ENCODE peak calls at places on chromosomes 11 and 22, in ten cellular contexts. One of them, this sample, is unnamed.
A peak's percentile ranks its signal among the peaks of the same experiment; 100 is the strongest.

GRCh38 chr11:116916872-116917271 is 79.5 kb upstream of the APOA1 start:
- DNase-seq in astrocyte of the spinal cord: no peak
- DNase-seq in CD14-positive monocyte: no peak
- DNase-seq in CD8-positive, alpha-beta T cell: no peak
- DNase-seq in neural progenitor cell: no peak
- DNase-seq in tibial artery: no peak
- DNase-seq in neural crest cell: no peak
- DNase-seq in adrenal gland: no peak
- DNase-seq in heart right ventricle: no peak
- DNase-seq in heart left ventricle: no peak
- DNase-seq in this sample: no peak

GRCh38 chr11:65856689-65857499 is 1.1 kb downstream of the CFL1 start:
- DNase-seq in heart right ventricle: peak; percentile 82
- DNase-seq in CD8-positive, alpha-beta T cell: peak; percentile 84
- DNase-seq in neural crest cell: peak; percentile 49
- DNase-seq in astrocyte of the spinal cord: peak; percentile 68
- DNase-seq in adrenal gland: peak; percentile 81
- DNase-seq in tibial artery: peak; percentile 92
- DNase-seq in neural progenitor cell: peak; percentile 82
- DNase-seq in heart left ventricle: peak; percentile 91
- DNase-seq in CD14-positive monocyte: peak; percentile 89
- DNase-seq in this sample: peak; percentile 82

GRCh38 chr22:49951986-49952896 is 8.3 kb upstream of the PIM3 start:
- DNase-seq in adrenal gland: no peak
- DNase-seq in neural crest cell: no peak
- DNase-seq in CD14-positive monocyte: no peak
- DNase-seq in neural progenitor cell: no peak
- DNase-seq in heart left ventricle: no peak
- DNase-seq in heart right ventricle: no peak
- DNase-seq in astrocyte of the spinal cord: peak; percentile 52
- DNase-seq in CD8-positive, alpha-beta T cell: no peak
- DNase-seq in tibial artery: no peak
- DNase-seq in this sample: no peak

GRCh38 chr11:1428762-1429316 is 39.1 kb downstream of the BRSK2 start:
- DNase-seq in tibial artery: no peak
- DNase-seq in neural crest cell: no peak
- DNase-seq in adrenal gland: no peak
- DNase-seq in heart left ventricle: no peak
- DNase-seq in heart right ventricle: no peak
- DNase-seq in astrocyte of the spinal cord: no peak
- DNase-seq in CD8-positive, alpha-beta T cell: no peak
- DNase-seq in CD14-positive monocyte: no peak
- DNase-seq in neural progenitor cell: no peak
- DNase-seq in this sample: no peak

GRCh38 chr11:28110839-28111235 is 2.6 kb downstream of the METTL15 start:
- DNase-seq in CD14-positive monocyte: no peak
- DNase-seq in heart right ventricle: no peak
- DNase-seq in neural progenitor cell: no peak
- DNase-seq in neural crest cell: no peak
- DNase-seq in astrocyte of the spinal cord: peak; percentile 47
- DNase-seq in CD8-positive, alpha-beta T cell: no peak
- DNase-seq in adrenal gland: no peak
- DNase-seq in tibial artery: no peak
- DNase-seq in heart left ventricle: no peak
- DNase-seq in this sample: no peak

GRCh38 chr11:124725719-124726105 is 14.0 kb upstream of the NRGN start:
- DNase-seq in neural progenitor cell: no peak
- DNase-seq in adrenal gland: no peak
- DNase-seq in astrocyte of the spinal cord: peak; percentile 54
- DNase-seq in CD14-positive monocyte: no peak
- DNase-seq in CD8-positive, alpha-beta T cell: no peak
- DNase-seq in tibial artery: no peak
- DNase-seq in heart left ventricle: no peak
- DNase-seq in heart right ventricle: no peak
- DNase-seq in neural crest cell: no peak
- DNase-seq in this sample: no peak

GRCh38 chr11:1384206-1384965 is 5.3 kb upstream of the BRSK2 start:
- DNase-seq in neural progenitor cell: no peak
- DNase-seq in neural crest cell: no peak
- DNase-seq in heart right ventricle: no peak
- DNase-seq in astrocyte of the spinal cord: no peak
- DNase-seq in CD8-positive, alpha-beta T cell: no peak
- DNase-seq in adrenal gland: no peak
- DNase-seq in CD14-positive monocyte: no peak
- DNase-seq in tibial artery: no peak
- DNase-seq in heart left ventricle: peak; percentile 23
- DNase-seq in this sample: no peak

GRCh38 chr11:2248242-2248641 is 22.1 kb downstream of the ASCL2 start:
- DNase-seq in heart left ventricle: peak; percentile 28
- DNase-seq in neural progenitor cell: no peak
- DNase-seq in CD14-positive monocyte: no peak
- DNase-seq in CD8-positive, alpha-beta T cell: no peak
- DNase-seq in heart right ventricle: no peak
- DNase-seq in neural crest cell: no peak
- DNase-seq in astrocyte of the spinal cord: no peak
- DNase-seq in adrenal gland: no peak
- DNase-seq in tibial artery: no peak
- DNase-seq in this sample: no peak

DNA sequence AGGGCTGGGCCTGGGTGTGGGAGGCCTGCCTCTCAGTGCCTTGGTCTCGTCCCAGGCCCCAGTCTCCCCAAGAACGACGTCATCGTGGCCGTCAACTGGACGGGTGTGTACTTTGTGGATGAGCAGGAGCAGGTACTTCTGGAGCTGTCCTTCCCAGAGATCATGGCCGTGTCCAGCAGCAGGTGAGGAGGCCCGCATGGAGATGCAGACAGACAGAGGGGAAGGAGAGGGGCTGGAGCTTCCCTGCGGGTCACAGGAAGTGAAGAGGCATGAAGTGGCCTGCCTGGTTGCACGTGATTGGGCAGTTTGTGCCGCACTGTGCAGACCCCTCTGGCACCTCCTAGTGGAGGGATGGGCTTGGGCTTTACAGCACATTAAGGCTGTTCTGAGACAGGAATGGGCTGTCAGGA is 70.4 kb downstream of the MYO7A start:
- DNase-seq in adrenal gland: peak; percentile 14
- DNase-seq in CD8-positive, alpha-beta T cell: no peak
- DNase-seq in neural progenitor cell: peak; percentile 62
- DNase-seq in tibial artery: peak; percentile 39
- DNase-seq in heart left ventricle: peak; percentile 34
- DNase-seq in CD14-positive monocyte: peak; percentile 42
- DNase-seq in astrocyte of the spinal cord: no peak
- DNase-seq in neural crest cell: peak; percentile 23
- DNase-seq in heart right ventricle: no peak
- DNase-seq in this sample: peak; percentile 58
- TF ChIP-seq CTCF in adrenal gland: no peak
- TF ChIP-seq CTCF in CD8-positive, alpha-beta T cell: no peak
- TF ChIP-seq CTCF in neural progenitor cell: peak; percentile 56
- TF ChIP-seq CTCF in tibial artery: no peak
- TF ChIP-seq CTCF in heart left ventricle: no peak
- TF ChIP-seq CTCF in CD14-positive monocyte: no peak
- TF ChIP-seq CTCF in astrocyte of the spinal cord: peak; percentile 44
- TF ChIP-seq CTCF in neural crest cell: peak; percentile 47
- TF ChIP-seq CTCF in heart right ventricle: no peak
- TF ChIP-seq CTCF in this sample: peak; percentile 39

GRCh38 chr11:69911310-69912160 is 92.3 kb upstream of the FGF3 start:
- DNase-seq in CD8-positive, alpha-beta T cell: no peak
- DNase-seq in astrocyte of the spinal cord: no peak
- DNase-seq in tibial artery: peak; percentile 64
- DNase-seq in CD14-positive monocyte: peak; percentile 47
- DNase-seq in neural crest cell: no peak
- DNase-seq in adrenal gland: no peak
- DNase-seq in heart right ventricle: no peak
- DNase-seq in heart left ventricle: peak; percentile 53
- DNase-seq in neural progenitor cell: no peak
- DNase-seq in this sample: no peak

GRCh38 chr11:69912911-69913451 is 93.8 kb upstream of the FGF3 start:
- DNase-seq in neural progenitor cell: peak; percentile 50
- DNase-seq in CD14-positive monocyte: peak; percentile 27
- DNase-seq in tibial artery: peak; percentile 57
- DNase-seq in neural crest cell: no peak
- DNase-seq in heart right ventricle: no peak
- DNase-seq in adrenal gland: no peak
- DNase-seq in heart left ventricle: no peak
- DNase-seq in CD8-positive, alpha-beta T cell: no peak
- DNase-seq in astrocyte of the spinal cord: no peak
- DNase-seq in this sample: no peak

GRCh38 chr11:69910519-69911309 is 91.5 kb upstream of the FGF3 start:
- DNase-seq in CD14-positive monocyte: peak; percentile 26
- DNase-seq in neural crest cell: no peak
- DNase-seq in heart left ventricle: no peak
- DNase-seq in adrenal gland: no peak
- DNase-seq in heart right ventricle: no peak
- DNase-seq in tibial artery: no peak
- DNase-seq in astrocyte of the spinal cord: no peak
- DNase-seq in CD8-positive, alpha-beta T cell: no peak
- DNase-seq in neural progenitor cell: no peak
- DNase-seq in this sample: no peak

GRCh38 chr11:69913591-69914285 is 94.5 kb upstream of the FGF3 start:
- DNase-seq in astrocyte of the spinal cord: no peak
- DNase-seq in tibial artery: peak; percentile 47
- DNase-seq in CD14-positive monocyte: peak; percentile 34
- DNase-seq in neural progenitor cell: no peak
- DNase-seq in adrenal gland: no peak
- DNase-seq in neural crest cell: no peak
- DNase-seq in heart left ventricle: no peak
- DNase-seq in CD8-positive, alpha-beta T cell: no peak
- DNase-seq in heart right ventricle: no peak
- DNase-seq in this sample: no peak

DNA sequence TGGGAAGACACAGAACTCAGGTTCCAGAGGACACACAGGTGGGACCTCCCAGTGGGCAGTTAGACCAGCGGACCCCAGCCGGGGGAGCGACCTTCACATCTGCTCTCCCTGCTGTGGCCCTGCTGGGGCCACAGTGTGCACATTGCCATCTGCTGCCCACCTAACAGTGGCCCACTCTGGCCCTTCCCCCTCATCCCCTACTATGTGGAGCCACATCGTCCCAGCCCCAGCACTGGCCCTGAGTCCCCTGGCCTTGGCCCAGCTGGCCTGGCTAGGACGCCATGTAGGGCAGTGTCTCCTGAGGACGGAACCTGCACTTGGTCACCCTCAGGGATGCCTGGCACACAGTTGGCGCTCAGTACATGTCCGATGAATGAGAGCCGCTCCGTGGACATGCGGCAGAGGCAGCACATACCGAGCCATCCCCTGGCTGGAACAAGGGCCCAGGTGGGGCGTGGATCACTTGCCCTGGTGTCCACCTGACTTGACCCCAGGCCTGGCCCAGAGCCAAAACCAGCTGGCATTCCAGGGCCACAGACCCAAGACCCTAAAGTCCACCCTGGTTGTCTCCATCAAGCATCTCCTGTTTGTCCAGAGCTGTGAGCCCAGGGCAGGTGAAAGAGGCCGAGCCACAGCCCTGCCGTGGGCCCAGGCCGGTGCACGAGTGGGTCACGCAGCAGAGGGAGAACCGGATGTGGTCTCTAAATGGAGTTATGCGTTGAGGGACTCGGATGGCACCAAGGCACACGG is 93.1 kb upstream of the FGF3 start:
- DNase-seq in heart left ventricle: peak; percentile 56
- DNase-seq in tibial artery: peak; percentile 66
- DNase-seq in neural crest cell: no peak
- DNase-seq in heart right ventricle: no peak
- DNase-seq in neural progenitor cell: no peak
- DNase-seq in CD8-positive, alpha-beta T cell: no peak
- DNase-seq in adrenal gland: no peak
- DNase-seq in CD14-positive monocyte: peak; percentile 44
- DNase-seq in astrocyte of the spinal cord: no peak
- DNase-seq in this sample: no peak
- TF ChIP-seq CTCF in heart left ventricle: no peak
- TF ChIP-seq CTCF in tibial artery: no peak
- TF ChIP-seq CTCF in neural crest cell: no peak
- TF ChIP-seq CTCF in heart right ventricle: no peak
- TF ChIP-seq CTCF in neural progenitor cell: no peak
- TF ChIP-seq CTCF in CD8-positive, alpha-beta T cell: no peak
- TF ChIP-seq CTCF in adrenal gland: no peak
- TF ChIP-seq CTCF in CD14-positive monocyte: no peak
- TF ChIP-seq CTCF in astrocyte of the spinal cord: no peak
- TF ChIP-seq CTCF in this sample: no peak

DNA sequence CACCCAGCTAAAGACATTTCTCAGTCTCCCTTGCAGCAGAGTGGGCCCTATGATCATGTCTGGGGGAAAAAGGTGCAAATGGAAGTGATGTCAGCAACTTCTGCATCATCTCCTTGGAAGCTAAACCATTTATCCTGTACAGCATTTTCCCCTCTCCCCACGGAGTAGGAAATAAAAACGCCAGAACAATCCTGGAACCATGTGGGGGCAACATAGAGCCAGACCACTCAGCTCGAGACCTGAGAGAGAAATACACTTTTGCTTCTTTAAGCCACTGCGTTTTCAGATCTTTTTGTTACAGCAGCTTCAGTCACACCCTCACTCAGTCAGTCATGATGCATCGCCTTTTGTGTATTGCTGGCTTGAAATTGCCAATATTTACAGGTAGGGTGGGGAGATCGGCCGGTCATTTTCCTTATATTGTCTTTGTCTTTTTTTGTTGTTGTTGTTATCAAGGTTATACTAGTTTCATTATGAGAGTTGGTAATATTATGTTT is 9.1 kb upstream of the RAC2 start:
- DNase-seq in neural progenitor cell: no peak
- DNase-seq in astrocyte of the spinal cord: no peak
- DNase-seq in heart right ventricle: no peak
- DNase-seq in heart left ventricle: no peak
- DNase-seq in adrenal gland: no peak
- DNase-seq in neural crest cell: no peak
- DNase-seq in CD8-positive, alpha-beta T cell: no peak
- DNase-seq in CD14-positive monocyte: no peak
- DNase-seq in tibial artery: no peak
- DNase-seq in this sample: no peak
- TF ChIP-seq CTCF in neural progenitor cell: peak; percentile 32
- TF ChIP-seq CTCF in astrocyte of the spinal cord: peak; percentile 8
- TF ChIP-seq CTCF in heart right ventricle: no peak
- TF ChIP-seq CTCF in heart left ventricle: no peak
- TF ChIP-seq CTCF in adrenal gland: no peak
- TF ChIP-seq CTCF in neural crest cell: no peak
- TF ChIP-seq CTCF in CD8-positive, alpha-beta T cell: no peak
- TF ChIP-seq CTCF in CD14-positive monocyte: no peak
- TF ChIP-seq CTCF in tibial artery: no peak
- TF ChIP-seq CTCF in this sample: no peak

GRCh38 chr11:67631853-67632174 is 2.1 kb upstream of the NUDT8 start:
- DNase-seq in CD14-positive monocyte: peak; percentile 38
- DNase-seq in CD8-positive, alpha-beta T cell: no peak
- DNase-seq in astrocyte of the spinal cord: no peak
- DNase-seq in neural crest cell: no peak
- DNase-seq in tibial artery: no peak
- DNase-seq in adrenal gland: no peak
- DNase-seq in neural progenitor cell: no peak
- DNase-seq in heart right ventricle: no peak
- DNase-seq in heart left ventricle: no peak
- DNase-seq in this sample: no peak

GRCh38 chr11:67631427-67631826 is 1.7 kb upstream of the NUDT8 start:
- DNase-seq in heart right ventricle: peak; percentile 19
- DNase-seq in neural crest cell: no peak
- DNase-seq in CD14-positive monocyte: peak; percentile 39
- DNase-seq in CD8-positive, alpha-beta T cell: no peak
- DNase-seq in neural progenitor cell: no peak
- DNase-seq in tibial artery: no peak
- DNase-seq in adrenal gland: no peak
- DNase-seq in heart left ventricle: peak; percentile 67
- DNase-seq in astrocyte of the spinal cord: no peak
- DNase-seq in this sample: no peak

GRCh38 chr11:67629386-67630229 is at the start of gene NUDT8:
- DNase-seq in CD8-positive, alpha-beta T cell: peak; percentile 89
- DNase-seq in CD14-positive monocyte: peak; percentile 79
- DNase-seq in heart left ventricle: peak; percentile 93
- DNase-seq in neural progenitor cell: peak; percentile 94
- DNase-seq in adrenal gland: peak; percentile 76
- DNase-seq in neural crest cell: peak; percentile 98
- DNase-seq in astrocyte of the spinal cord: peak; percentile 81
- DNase-seq in tibial artery: peak; percentile 88
- DNase-seq in heart right ventricle: peak; percentile 88
- DNase-seq in this sample: peak; percentile 88

GRCh38 chr11:67630230-67630942 is 649 bp upstream of the NUDT8 start:
- DNase-seq in heart right ventricle: peak; percentile 99
- DNase-seq in tibial artery: peak; percentile 99
- DNase-seq in neural progenitor cell: peak; percentile 100
- DNase-seq in CD8-positive, alpha-beta T cell: peak; percentile 90
- DNase-seq in astrocyte of the spinal cord: peak; percentile 97
- DNase-seq in heart left ventricle: peak; percentile 99
- DNase-seq in neural crest cell: peak; percentile 98
- DNase-seq in adrenal gland: peak; percentile 99
- DNase-seq in CD14-positive monocyte: peak; percentile 95
- DNase-seq in this sample: peak; percentile 100

GRCh38 chr11:67630943-67631331 is 1.2 kb upstream of the NUDT8 start:
- DNase-seq in CD14-positive monocyte: peak; percentile 36
- DNase-seq in heart right ventricle: no peak
- DNase-seq in astrocyte of the spinal cord: no peak
- DNase-seq in neural crest cell: no peak
- DNase-seq in heart left ventricle: no peak
- DNase-seq in CD8-positive, alpha-beta T cell: no peak
- DNase-seq in tibial artery: no peak
- DNase-seq in adrenal gland: no peak
- DNase-seq in neural progenitor cell: no peak
- DNase-seq in this sample: no peak
- TF ChIP-seq CTCF in CD14-positive monocyte: no peak
- TF ChIP-seq CTCF in heart right ventricle: no peak
- TF ChIP-seq CTCF in astrocyte of the spinal cord: no peak
- TF ChIP-seq CTCF in neural crest cell: peak; percentile 4
- TF ChIP-seq CTCF in heart left ventricle: no peak
- TF ChIP-seq CTCF in CD8-positive, alpha-beta T cell: peak; percentile 18
- TF ChIP-seq CTCF in tibial artery: no peak
- TF ChIP-seq CTCF in adrenal gland: no peak
- TF ChIP-seq CTCF in neural progenitor cell: no peak
- TF ChIP-seq CTCF in this sample: no peak

This sample was measured in GM13977.